ENCODE peak calls at places on chromosomes 11 and 22, in six cellular contexts. I is dorsolateral prefrontal cortex; P is lower leg skin; U is gastrocnemius medialis; K is CD4-positive, alpha-beta memory T cell; T is thoracic aorta. N is an unnamed sample.

GRCh38 chr11:125990244-125990643 is 44.4 kb downstream of the VSIG10L2 start:
- DNase-seq in I (no peak), P (no peak), U (no peak), K (no peak), T (no peak), N (peak)

GRCh38 chr11:67999201-67999629 is 4.7 kb downstream of the UNC93B1 start:
- DNase-seq in I (no peak), P (peak), U (no peak), K (no peak), T (no peak), N (no peak)

GRCh38 chr11:47714554-47715081 is 551 bp downstream of the AGBL2 start:
- DNase-seq in I (no peak), P (peak), U (no peak), K (no peak), T (no peak), N (no peak)

GRCh38 chr22:42163515-42163914 is 32.9 kb upstream of the CYP2D6 start:
- DNase-seq in I (no peak), P (no peak), U (no peak), K (no peak), T (no peak), N (no peak)

GRCh38 chr11:37724305-37724704 is 1126.3 kb upstream of the RAG2 start:
- DNase-seq in I (no peak), P (no peak), U (no peak), K (no peak), T (no peak), N (no peak)

GRCh38 chr11:35259529-35259928 is 120.6 kb downstream of the CD44 start:
- DNase-seq in I (no peak), P (no peak), U (no peak), K (no peak), T (no peak), N (no peak)

GRCh38 chr11:55714982-55715888 is 53.2 kb downstream of the OR4C6 start:
- DNase-seq in I (no peak), P (no peak), U (no peak), K (no peak), T (no peak), N (peak)

GRCh38 chr11:119493712-119494111 is 70.7 kb upstream of the THY1 start:
- DNase-seq in I (no peak), P (no peak), U (no peak), K (no peak), T (no peak), N (no peak)

GRCh38 chr11:88293931-88294330 is 43.6 kb downstream of the CTSC start:
- DNase-seq in I (no peak), P (no peak), U (no peak), K (no peak), T (no peak), N (peak)

GRCh38 chr11:128324531-128325141 is 262.7 kb downstream of the ETS1 start:
- DNase-seq in I (no peak), P (no peak), U (no peak), K (peak), T (no peak), N (no peak)

GRCh38 chr22:38706101-38706884 is 549 bp downstream of the GTPBP1 start:
- DNase-seq in I (no peak), P (peak), U (no peak), K (peak), T (no peak), N (peak)

GRCh38 chr22:50306753-50307749 is at the start of gene PLXNB2:
- DNase-seq in I (peak), P (no peak), U (no peak), K (no peak), T (no peak), N (peak)

GRCh38 chr11:29231991-29232390 is 784.8 kb downstream of the KCNA4 start:
- DNase-seq in I (no peak), P (no peak), U (no peak), K (no peak), T (no peak), N (peak)

GRCh38 chr11:134050541-134051383 is 18.1 kb upstream of the JAM3 start:
- DNase-seq in I (peak), P (peak), U (peak), K (peak), T (no peak), N (peak)

GRCh38 chr11:32586576-32587190 is 3.1 kb downstream of the EIF3M start:
- DNase-seq in I (no peak), P (no peak), U (no peak), K (no peak), T (no peak), N (no peak)

GRCh38 chr11:88174627-88175003 is 628 bp downstream of the RAB38 start:
- DNase-seq in I (no peak), P (peak), U (no peak), K (peak), T (peak), N (no peak)

GRCh38 chr11:67584205-67584880 is 731 bp downstream of the GSTP1 start:
- DNase-seq in I (no peak), P (peak), U (peak), K (no peak), T (no peak), N (no peak)

GRCh38 chr11:61950035-61950547 is at the start of gene BEST1:
- DNase-seq in I (peak), P (no peak), U (no peak), K (no peak), T (no peak), N (no peak)

GRCh38 chr11:90558328-90558865 is 335.5 kb upstream of the CHORDC1 start:
- DNase-seq in I (no peak), P (peak), U (no peak), K (no peak), T (no peak), N (no peak)

GRCh38 chr11:126766425-126766824 is 234.1 kb downstream of the KIRREL3 start:
- DNase-seq in I (no peak), P (no peak), U (no peak), K (no peak), T (no peak), N (no peak)

GRCh38 chr22:23533771-23534191 is 46.3 kb downstream of the IGLL1 start:
- DNase-seq in I (no peak), P (no peak), U (no peak), K (no peak), T (no peak), N (no peak)

GRCh38 chr11:69892986-69893555 is 73.9 kb upstream of the FGF3 start:
- DNase-seq in I (no peak), P (no peak), U (no peak), K (no peak), T (no peak), N (no peak)

GRCh38 chr11:134272381-134273316 is 3.5 kb upstream of the GLB1L3 start:
- DNase-seq in I (no peak), P (peak), U (no peak), K (no peak), T (no peak), N (peak)

GRCh38 chr11:87265132-87265531 is 227.4 kb downstream of the TMEM135 start:
- DNase-seq in I (no peak), P (no peak), U (no peak), K (no peak), T (no peak), N (no peak)

GRCh38 chr11:76684470-76684869 is 13.9 kb upstream of the LRRC32 start:
- DNase-seq in I (no peak), P (no peak), U (no peak), K (no peak), T (no peak), N (no peak)

GRCh38 chr11:134411887-134412507 is at the start of gene B3GAT1:
- DNase-seq in I (no peak), P (no peak), U (no peak), K (no peak), T (no peak), N (no peak)

GRCh38 chr11:3340025-3340424 is 38.9 kb downstream of the ZNF195 start:
- DNase-seq in I (no peak), P (no peak), U (no peak), K (no peak), T (no peak), N (no peak)

GRCh38 chr11:44623716-44624491 is 58.4 kb downstream of the CD82 start:
- DNase-seq in I (peak), P (peak), U (no peak), K (no peak), T (peak), N (peak)

GRCh38 chr11:101262995-101263394 is 133.4 kb upstream of the PGR start:
- DNase-seq in I (no peak), P (no peak), U (no peak), K (no peak), T (no peak), N (no peak)

GRCh38 chr11:129814244-129814992 is 1.2 kb upstream of the TMEM45B start:
- DNase-seq in I (no peak), P (no peak), U (no peak), K (peak), T (no peak), N (no peak)

GRCh38 chr11:35798423-35798822 is 135.8 kb downstream of the TRIM44 start:
- DNase-seq in I (no peak), P (no peak), U (no peak), K (no peak), T (no peak), N (no peak)

GRCh38 chr11:111983187-111983986 is 41.8 kb upstream of the DLAT start:
- DNase-seq in I (peak), P (no peak), U (no peak), K (no peak), T (no peak), N (peak)
- H3K4me3 ChIP-seq in I (no peak), P (no peak), U (no peak), K (no peak), T (no peak), N (no peak)

GRCh38 chr11:57761301-57762234 is at the start of gene CTNND1:
- DNase-seq in I (peak), P (peak), U (peak), K (no peak), T (peak), N (peak)
- H3K4me3 ChIP-seq in I (peak), P (peak), U (peak), K (no peak), T (peak), N (peak)

GRCh38 chr11:17413414-17414316 is 25.2 kb upstream of the KCNJ11 start:
- DNase-seq in I (no peak), P (no peak), U (no peak), K (no peak), T (no peak), N (no peak)
- H3K4me3 ChIP-seq in I (no peak), P (no peak), U (no peak), K (no peak), T (no peak), N (no peak)

GRCh38 chr11:117202386-117203068 is 3.4 kb downstream of the TAGLN start:
- DNase-seq in I (no peak), P (peak), U (no peak), K (no peak), T (no peak), N (no peak)
- H3K4me3 ChIP-seq in I (no peak), P (no peak), U (peak), K (no peak), T (peak), N (no peak)

DNA sequence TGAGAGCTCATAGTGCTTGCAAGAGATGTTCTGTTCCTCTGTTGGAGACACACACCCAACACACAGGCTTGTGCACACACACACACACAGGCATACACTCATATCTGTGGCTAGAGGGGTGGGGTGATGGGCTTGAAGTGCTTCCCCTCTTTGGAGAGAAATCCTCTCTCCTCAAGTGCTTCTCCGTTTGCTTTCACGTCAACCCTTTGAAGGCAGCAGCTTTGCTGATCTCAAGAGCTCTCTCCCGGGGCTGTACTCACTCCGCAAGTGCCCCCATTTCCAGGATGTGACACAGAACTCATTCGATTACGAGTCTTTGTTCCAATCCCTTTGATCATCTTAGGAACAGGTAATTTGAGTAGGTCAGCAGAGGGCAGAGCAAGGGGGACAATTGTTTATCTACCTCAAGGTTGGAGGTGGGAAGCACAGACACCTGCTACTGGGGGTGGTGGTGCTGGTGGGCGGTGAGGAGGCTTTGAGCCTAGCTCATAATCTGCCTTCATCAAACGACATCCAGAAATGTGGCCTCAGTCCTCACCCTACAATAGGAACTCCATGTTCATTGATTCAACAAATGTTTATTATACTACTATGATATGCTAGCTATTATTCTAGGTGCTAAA is 529.8 kb upstream of the CADM1 start:
- DNase-seq in I (no peak), P (no peak), U (no peak), K (no peak), T (no peak), N (no peak)
- H3K4me3 ChIP-seq in I (no peak), P (no peak), U (no peak), K (no peak), T (no peak), N (no peak)

DNA sequence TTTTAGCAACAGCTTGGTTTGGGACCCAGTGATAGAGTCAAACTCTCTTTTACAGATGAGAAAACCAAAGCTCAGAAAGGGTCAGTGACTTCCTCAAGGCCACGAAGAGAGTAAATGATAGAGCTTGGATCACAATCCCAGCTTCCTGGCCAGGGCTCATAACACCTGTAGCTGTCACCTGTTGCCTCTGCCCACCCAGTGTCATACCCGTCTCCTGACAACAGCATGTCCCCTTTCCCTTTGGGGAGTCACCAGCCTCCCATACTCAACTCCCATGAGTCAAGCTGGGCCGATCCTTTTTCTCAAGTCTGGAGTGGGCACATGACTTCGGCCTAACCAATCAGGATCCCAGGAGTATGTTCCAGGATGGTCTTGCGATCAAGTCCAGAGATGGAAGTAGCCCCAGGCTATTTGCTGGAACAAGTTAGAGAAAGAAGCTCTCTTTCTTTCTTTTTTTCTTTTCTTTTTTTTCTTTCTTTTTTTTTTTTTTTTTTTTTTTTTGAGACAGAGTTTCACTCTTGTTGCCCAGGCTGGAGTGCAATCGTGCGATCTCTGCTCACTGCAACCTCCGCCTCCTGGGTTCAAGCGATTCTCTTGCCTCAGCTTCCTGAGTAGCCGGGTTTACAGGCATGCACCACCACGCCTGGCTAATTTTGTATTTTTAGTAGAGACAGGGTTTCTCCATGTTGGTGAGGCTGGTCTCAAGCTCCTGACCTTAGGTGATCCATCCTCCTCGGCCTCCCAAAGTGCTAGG is 27.8 kb upstream of the MYH9 start:
- DNase-seq in I (no peak), P (no peak), U (no peak), K (no peak), T (no peak), N (peak)
- H3K4me3 ChIP-seq in I (no peak), P (no peak), U (no peak), K (no peak), T (no peak), N (no peak)

GRCh38 chr22:43630451-43630850 is 181.7 kb downstream of the EFCAB6 start:
- DNase-seq in I (no peak), P (peak), U (no peak), K (no peak), T (no peak), N (no peak)

GRCh38 chr22:43625242-43625641 is 186.9 kb downstream of the EFCAB6 start:
- DNase-seq in I (no peak), P (peak), U (no peak), K (no peak), T (no peak), N (no peak)

GRCh38 chr22:43631201-43631600 is 180.9 kb downstream of the EFCAB6 start:
- DNase-seq in I (no peak), P (peak), U (no peak), K (no peak), T (no peak), N (no peak)

GRCh38 chr22:43627485-43628252 is 184.4 kb downstream of the EFCAB6 start:
- DNase-seq in I (no peak), P (peak), U (no peak), K (no peak), T (no peak), N (no peak)

GRCh38 chr22:43628253-43628649 is 183.9 kb downstream of the EFCAB6 start:
- DNase-seq in I (no peak), P (peak), U (no peak), K (no peak), T (no peak), N (no peak)
- H3K4me3 ChIP-seq in I (no peak), P (no peak), U (no peak), K (no peak), T (no peak), N (no peak)

DNA sequence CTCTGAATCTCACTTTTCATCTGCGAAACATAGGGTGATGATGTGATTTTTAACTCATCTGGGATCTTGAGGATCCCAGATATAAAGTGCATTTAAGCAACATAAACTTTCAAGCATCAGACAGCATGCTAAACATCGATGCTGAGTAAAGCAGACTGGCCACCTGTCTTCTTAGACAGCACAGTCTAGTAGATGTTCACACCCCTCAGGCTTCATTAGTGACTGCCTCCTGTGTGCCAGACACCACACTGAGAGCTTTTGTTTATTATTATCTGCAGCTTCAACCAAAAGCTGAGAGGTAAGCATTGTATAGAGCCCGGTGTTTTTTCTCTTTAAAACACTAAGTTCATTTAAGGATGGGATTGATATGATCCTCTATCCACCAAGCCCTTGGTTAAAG is 114.4 kb upstream of the SEZ6L start:
- DNase-seq in I (no peak), P (no peak), U (no peak), K (no peak), T (no peak), N (no peak)
- H3K4me3 ChIP-seq in I (no peak), P (no peak), U (no peak), K (no peak), T (no peak), N (no peak)